ENCODE peak calls at places on chromosomes 3 and 15, in five cellular contexts. J is uterus, B is spleen, R is cardiac muscle cell, D is adrenal gland. S is an unnamed sample. For H3K27me3, the result is how much of the 10 kb centered on the place peaks cover.

GRCh38 chr3:24550588-24550987 is 55.9 kb upstream of the THRB start:
- DNase-seq in J (no peak), R (no peak), D (no peak), B (no peak), S (no peak)

GRCh38 chr3:141368062-141368924 is at the start of gene ZBTB38:
- DNase-seq in J (peak), R (peak), B (peak), D (peak), S (peak)

GRCh38 chr15:90035095-90035834 is 34.1 kb downstream of the ZNF710 start:
- DNase-seq in B (peak), D (peak), J (peak), R (peak), S (peak)

GRCh38 chr3:117252208-117252607 is 542.6 kb downstream of the TUSC7 start:
- DNase-seq in B (no peak), R (peak), J (no peak), D (no peak), S (no peak)

GRCh38 chr3:89925976-89926375 is 818.6 kb downstream of the EPHA3 start:
- DNase-seq in B (no peak), D (no peak), R (no peak), J (no peak), S (no peak)

GRCh38 chr3:195870442-195870841 is 37.9 kb downstream of the TNK2 start:
- DNase-seq in B (no peak), D (no peak), R (no peak), J (no peak), S (no peak)

GRCh38 chr3:170705136-170705535 is 119.3 kb upstream of the SLC7A14 start:
- DNase-seq in B (no peak), D (no peak), R (no peak), J (peak), S (no peak)

GRCh38 chr3:115100172-115100571 is 46.9 kb downstream of the ZBTB20 start:
- DNase-seq in R (peak), B (no peak), J (no peak), D (peak), S (no peak)

GRCh38 chr3:189727898-189728297 is 96.7 kb downstream of the TP63 start:
- DNase-seq in D (no peak), B (no peak), J (no peak), R (peak), S (no peak)

GRCh38 chr3:161415506-161416231 is 44.4 kb upstream of the SPTSSB start:
- DNase-seq in D (no peak), B (no peak), R (peak), J (no peak), S (no peak)

GRCh38 chr15:57685719-57686118 is 20.8 kb upstream of the POLR2M start:
- DNase-seq in J (peak), R (no peak), D (no peak), B (no peak), S (no peak)

GRCh38 chr15:58486062-58486461 is 54.3 kb downstream of the LIPC start:
- DNase-seq in B (no peak), J (no peak), D (no peak), R (no peak), S (no peak)

GRCh38 chr15:75532413-75533250 is 46.5 kb downstream of the PTPN9 start:
- DNase-seq in B (no peak), R (peak), J (peak), D (peak), S (peak)

GRCh38 chr3:97010881-97011657 is 196.7 kb downstream of the EPHA6 start:
- DNase-seq in B (no peak), R (no peak), D (no peak), J (no peak), S (no peak)

GRCh38 chr15:40428183-40428582 is 12.6 kb upstream of the BAHD1 start:
- DNase-seq in D (no peak), J (no peak), R (no peak), B (no peak), S (no peak)

GRCh38 chr15:66089049-66089448 is 164.5 kb downstream of the MEGF11 start:
- DNase-seq in D (peak), B (no peak), R (peak), J (no peak), S (no peak)

GRCh38 chr3:126706631-126707030 is 2.6 kb downstream of the CHCHD6 start:
- DNase-seq in B (no peak), J (no peak), R (no peak), D (no peak), S (no peak)

GRCh38 chr15:39710681-39711080 is 72.0 kb downstream of the FSIP1 start:
- DNase-seq in B (no peak), J (no peak), D (no peak), R (no peak), S (no peak)

GRCh38 chr3:28347374-28348285 is 891 bp upstream of the ZCWPW2 start:
- DNase-seq in R (peak), B (no peak), D (no peak), J (no peak), S (peak)

GRCh38 chr15:29129903-29130302 is 139.7 kb downstream of the NSMCE3 start:
- DNase-seq in J (no peak), D (no peak), B (peak), R (no peak), S (no peak)

GRCh38 chr15:29127506-29128430 is 141.9 kb downstream of the NSMCE3 start:
- DNase-seq in R (no peak), B (peak), D (no peak), J (no peak), S (no peak)

GRCh38 chr15:29129221-29129620 is 140.4 kb downstream of the NSMCE3 start:
- DNase-seq in J (no peak), D (no peak), B (no peak), R (no peak), S (no peak)

GRCh38 chr15:29126821-29127461 is 142.7 kb downstream of the NSMCE3 start:
- DNase-seq in B (peak), J (no peak), R (no peak), D (no peak), S (no peak)

GRCh38 chr15:29128671-29129070 is 141.0 kb downstream of the NSMCE3 start:
- DNase-seq in J (no peak), R (no peak), B (peak), D (no peak), S (no peak)
- H3K27me3 ChIP-seq in J (under half), R (under half), B (under half), D (under half), S (under half)

DNA sequence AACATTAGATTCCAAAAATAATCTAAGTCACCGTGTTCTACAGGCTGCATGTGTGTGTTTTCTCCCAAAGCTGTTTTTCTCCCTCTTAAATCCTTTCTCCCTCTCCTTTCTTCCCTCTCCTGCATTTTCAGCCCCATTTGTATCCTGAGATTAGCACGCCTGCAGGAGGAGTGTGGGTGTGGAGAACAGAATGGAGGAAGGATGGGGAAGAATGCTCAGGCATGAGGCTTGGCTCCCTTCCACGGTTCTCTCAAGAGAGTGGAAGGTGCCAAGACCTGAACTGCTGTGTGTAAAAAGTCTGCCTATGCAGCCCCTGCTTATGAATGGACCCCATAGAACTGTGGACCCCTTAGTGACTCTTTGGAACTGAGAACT is 285.6 kb upstream of the ROPN1 start:
- DNase-seq in J (peak), D (peak), R (peak), B (no peak), S (peak)
- TF ChIP-seq CTCF in J (no peak), D (no peak), R (no peak), B (no peak), S (no peak)

GRCh38 chr3:165683947-165684346 is 153.3 kb downstream of the BCHE start:
- DNase-seq in R (no peak), D (no peak), J (no peak), B (no peak), S (no peak)
- H3K27me3 ChIP-seq in R (under half), D (under half), J (under half), B (under half), S (under half)

GRCh38 chr3:119598410-119599098 is 869 bp downstream of the PLA1A start:
- DNase-seq in B (no peak), D (no peak), R (no peak), J (no peak), S (no peak)

GRCh38 chr3:119599558-119600174 is 2.0 kb downstream of the PLA1A start:
- DNase-seq in B (no peak), J (no peak), D (no peak), R (no peak), S (no peak)

GRCh38 chr3:119602676-119603075 is 5.0 kb downstream of the PLA1A start:
- DNase-seq in B (no peak), R (no peak), J (no peak), D (no peak), S (no peak)

GRCh38 chr3:119601154-119601553 is 3.5 kb downstream of the PLA1A start:
- DNase-seq in B (no peak), D (no peak), R (no peak), J (no peak), S (no peak)

DNA sequence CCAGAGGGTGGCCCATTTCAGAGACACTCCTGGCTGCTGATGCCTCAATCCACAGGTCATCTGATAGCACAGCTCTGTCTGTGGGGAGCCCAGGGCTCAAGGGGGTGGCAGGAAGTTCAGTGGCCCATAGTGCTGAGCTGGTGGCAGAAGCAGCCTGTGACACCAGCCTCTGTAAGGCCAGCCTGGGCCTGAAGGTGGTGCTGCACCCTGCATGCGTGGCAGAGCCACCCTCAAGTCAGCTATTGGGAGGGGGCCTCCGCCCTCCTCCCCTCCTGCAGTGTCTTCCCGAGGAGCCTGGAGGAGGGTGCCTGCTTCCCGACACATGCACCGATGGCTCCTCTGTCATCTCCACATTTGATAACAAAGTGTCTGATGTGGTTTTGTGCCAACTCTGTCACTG is 3.0 kb downstream of the PLA1A start:
- DNase-seq in J (no peak), R (no peak), B (peak), D (peak), S (no peak)
- TF ChIP-seq CTCF in J (no peak), R (peak), B (peak), D (peak), S (no peak)

GRCh38 chr15:52785672-52786406 is 4.3 kb downstream of the ONECUT1 start:
- DNase-seq in B (no peak), J (no peak), R (no peak), D (no peak), S (no peak)
- H3K27me3 ChIP-seq in B (half or more), J (half or more), R (half or more), D (half or more), S (half or more)

S was measured in tibial nerve.